ENCODE peak calls at places on chromosomes 2 and 18, in seven cellular contexts. Q, Z, R, B, A, P and I are unnamed samples. For H3K36me3 and H3K4me1, the result is how much of the 10 kb centered on the place peaks cover.

GRCh38 chr18:46423226-46423805 is 233.7 kb downstream of the LOXHD1 start:
- DNase-seq in R (no peak), Z (no peak), B (no peak), P (no peak), A (no peak), Q (no peak), I (no peak)

GRCh38 chr18:26574958-26575864 is 26.9 kb upstream of the KCTD1 start:
- DNase-seq in B (peak), Z (peak), Q (peak), R (peak), P (peak), A (no peak), I (no peak)

GRCh38 chr2:148517296-148517695 is 127.3 kb upstream of the EPC2 start:
- DNase-seq in R (no peak), Q (no peak), B (no peak), P (no peak), Z (no peak), A (no peak), I (no peak)

GRCh38 chr2:109350526-109350925 is 221.5 kb downstream of the SH3RF3 start:
- DNase-seq in Z (no peak), P (no peak), A (peak), Q (no peak), R (no peak), B (no peak), I (no peak)

GRCh38 chr18:57518533-57518932 is 68.0 kb downstream of the FECH start:
- DNase-seq in B (no peak), Z (no peak), Q (no peak), A (no peak), R (no peak), P (no peak), I (no peak)

GRCh38 chr18:55781481-55781957 is 193.5 kb upstream of the TCF4 start:
- DNase-seq in A (peak), Z (peak), P (peak), R (peak), B (peak), Q (peak), I (no peak)

GRCh38 chr2:172431428-172431827 is 4.0 kb downstream of the ITGA6 start:
- DNase-seq in R (no peak), Z (no peak), B (no peak), Q (no peak), A (no peak), P (no peak), I (no peak)

GRCh38 chr18:44686156-44686555 is 5.5 kb downstream of the SETBP1 start:
- DNase-seq in B (no peak), A (no peak), Q (no peak), P (no peak), R (no peak), Z (no peak), I (no peak)

GRCh38 chr2:29184531-29184930 is 69.3 kb downstream of the CLIP4 start:
- DNase-seq in A (no peak), Q (no peak), B (no peak), Z (no peak), P (no peak), R (no peak), I (no peak)

GRCh38 chr18:70288851-70289328 is at the start of gene SOCS6:
- DNase-seq in R (peak), A (no peak), B (peak), Z (no peak), Q (peak), P (peak), I (no peak)

GRCh38 chr2:119464977-119465376 is 33.3 kb downstream of the TMEM37 start:
- DNase-seq in B (no peak), R (no peak), A (peak), P (no peak), Z (peak), Q (no peak), I (no peak)

GRCh38 chr2:28664120-28664842 is 87.3 kb upstream of the PPP1CB start:
- DNase-seq in Z (no peak), R (peak), B (peak), P (peak), A (no peak), Q (no peak), I (no peak)

GRCh38 chr2:237207641-237208040 is 122.0 kb downstream of the COPS8 start:
- DNase-seq in A (peak), Z (no peak), Q (peak), P (peak), B (no peak), R (no peak), I (peak)

GRCh38 chr2:200738590-200738989 is 73.1 kb upstream of the BZW1 start:
- DNase-seq in B (no peak), Z (no peak), P (no peak), A (no peak), R (no peak), Q (no peak), I (no peak)

GRCh38 chr2:187580462-187581124 is 26.4 kb upstream of the TFPI start:
- DNase-seq in Z (peak), P (peak), Q (no peak), A (no peak), B (peak), R (no peak), I (no peak)

GRCh38 chr2:185012643-185013042 is 414.3 kb downstream of the ZNF804A start:
- DNase-seq in R (no peak), B (no peak), A (no peak), Q (no peak), Z (no peak), P (peak), I (no peak)

GRCh38 chr2:216478151-216478550 is 20.5 kb upstream of the RPL37A start:
- DNase-seq in Q (no peak), A (no peak), R (no peak), Z (no peak), B (no peak), P (peak), I (no peak)

GRCh38 chr2:236063994-236064393 is 104.2 kb downstream of the GBX2 start:
- DNase-seq in Q (no peak), Z (no peak), A (no peak), B (no peak), P (no peak), R (no peak), I (no peak)

GRCh38 chr2:230134496-230135073 is 65.9 kb upstream of the SLC16A14 start:
- DNase-seq in P (peak), Q (no peak), B (no peak), A (no peak), Z (no peak), R (no peak), I (no peak)

GRCh38 chr2:205323929-205324328 is 358.4 kb upstream of the NRP2 start:
- DNase-seq in A (no peak), P (no peak), B (no peak), Z (no peak), R (no peak), Q (no peak), I (no peak)

GRCh38 chr2:226151157-226151556 is 648.5 kb downstream of the IRS1 start:
- DNase-seq in A (no peak), Z (no peak), B (no peak), R (no peak), P (peak), Q (no peak), I (no peak)

GRCh38 chr18:62555135-62555534 is 32.3 kb downstream of the ZCCHC2 start:
- DNase-seq in Q (no peak), R (no peak), Z (peak), P (peak), B (no peak), A (no peak), I (no peak)

GRCh38 chr18:46574000-46574739 is 82.8 kb downstream of the LOXHD1 start:
- DNase-seq in A (no peak), Q (no peak), P (no peak), R (no peak), B (no peak), Z (no peak), I (no peak)

GRCh38 chr2:219991116-219991515 is 363.7 kb downstream of the SLC4A3 start:
- DNase-seq in Q (no peak), Z (no peak), R (no peak), A (no peak), P (no peak), B (no peak), I (no peak)

GRCh38 chr2:31386648-31387047 is 27.9 kb downstream of the XDH start:
- DNase-seq in P (no peak), R (no peak), Z (peak), B (no peak), A (no peak), Q (no peak), I (no peak)
- TF ChIP-seq CTCF in P (no peak), R (peak), Z (no peak), B (no peak), A (no peak), Q (no peak), I (no peak)

GRCh38 chr2:9614562-9614961 is 16.2 kb downstream of the YWHAQ start:
- DNase-seq in B (no peak), R (no peak), P (peak), Q (no peak), A (no peak), Z (no peak), I (no peak)
- H3K36me3 ChIP-seq in B (under half), R (under half), P (under half), Q (under half), A (under half), Z (under half), I (under half)

DNA sequence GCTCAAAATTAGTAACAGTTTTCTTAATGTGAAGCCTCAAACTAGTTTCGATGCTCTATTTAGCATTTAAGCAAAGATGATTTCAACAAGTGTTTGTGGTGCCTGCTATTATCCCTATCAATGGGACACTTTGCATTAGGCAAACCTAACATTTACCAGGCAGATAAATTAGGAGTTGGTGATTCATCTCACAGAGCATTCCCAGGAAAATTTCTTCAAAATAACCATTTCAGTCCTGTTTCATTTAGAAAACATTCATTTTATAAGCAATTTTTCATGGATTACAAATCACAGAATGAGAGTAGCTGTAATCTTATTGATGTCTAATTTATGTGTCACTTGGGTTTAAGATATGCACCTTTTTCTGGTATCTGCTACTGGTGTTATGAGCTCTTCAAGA is 62.7 kb downstream of the CLHC1 start:
- DNase-seq in A (no peak), Q (no peak), B (no peak), R (no peak), Z (no peak), P (peak), I (no peak)
- H3K4me1 ChIP-seq in A (under half), Q (under half), B (under half), R (under half), Z (under half), P (under half), I (under half)

GRCh38 chr2:26921323-26921722 is 49.1 kb upstream of the MAPRE3 start:
- DNase-seq in Z (no peak), B (no peak), P (no peak), Q (no peak), A (no peak), R (no peak), I (no peak)

GRCh38 chr2:26924731-26925099 is 45.7 kb upstream of the MAPRE3 start:
- DNase-seq in B (no peak), R (no peak), A (no peak), Z (no peak), P (no peak), Q (no peak), I (no peak)

GRCh38 chr2:26925100-26925791 is 45.2 kb upstream of the MAPRE3 start:
- DNase-seq in B (peak), Q (no peak), R (no peak), P (no peak), Z (no peak), A (no peak), I (no peak)

GRCh38 chr2:26927221-26927620 is 43.2 kb upstream of the MAPRE3 start:
- DNase-seq in Q (no peak), R (no peak), Z (no peak), B (no peak), A (no peak), P (no peak), I (no peak)

DNA sequence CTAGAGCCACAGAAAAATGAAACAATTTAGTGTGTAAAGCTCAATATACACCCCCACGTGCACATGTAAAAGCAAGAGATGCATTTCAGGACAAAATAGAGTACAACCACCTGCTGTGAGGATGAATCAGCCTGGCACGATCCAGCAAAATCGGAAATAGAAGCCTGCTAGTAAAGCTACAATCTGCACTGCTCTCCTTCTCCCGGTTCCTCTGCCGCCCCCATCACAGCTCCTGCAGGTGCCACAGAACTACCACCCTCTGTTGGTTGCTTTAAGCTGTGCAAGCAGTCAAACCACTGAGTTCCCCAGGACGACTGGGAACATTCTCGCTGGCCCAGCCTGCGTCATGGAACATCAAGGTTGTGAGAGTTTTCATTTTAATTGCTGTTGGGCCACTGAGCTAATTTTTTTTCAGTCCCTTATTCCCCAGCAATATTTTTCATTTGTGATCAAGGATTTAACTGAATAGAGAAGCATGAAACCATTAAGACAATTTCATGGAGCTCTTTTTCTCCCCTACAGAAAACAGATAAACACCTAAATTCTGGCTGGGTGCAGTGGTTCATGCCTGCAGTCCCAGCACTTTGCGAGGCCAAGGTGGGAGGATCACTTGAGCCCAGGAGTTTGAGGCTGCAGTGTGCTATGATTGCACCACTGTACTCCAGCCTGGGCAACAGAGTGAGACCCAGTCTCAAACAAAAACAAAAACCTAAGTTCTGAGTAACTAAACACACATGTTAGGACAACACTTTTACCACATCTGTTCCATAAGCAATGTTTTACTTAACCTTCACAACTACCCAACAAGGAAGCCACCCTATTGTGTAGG is 47.6 kb upstream of the MAPRE3 start:
- DNase-seq in B (peak), Z (peak), P (peak), Q (peak), A (no peak), R (peak), I (no peak)
- TF ChIP-seq CTCF in B (peak), Z (peak), P (peak), Q (peak), A (peak), R (peak), I (peak)

GRCh38 chr2:168849610-168850009 is 40.6 kb downstream of the SPC25 start:
- DNase-seq in A (no peak), R (peak), B (peak), Q (no peak), P (peak), Z (peak), I (no peak)

GRCh38 chr2:168853471-168853870 is 36.8 kb downstream of the SPC25 start:
- DNase-seq in R (no peak), B (no peak), Q (no peak), P (no peak), Z (no peak), A (no peak), I (no peak)

GRCh38 chr2:168852487-168852886 is 37.7 kb downstream of the SPC25 start:
- DNase-seq in A (no peak), B (no peak), Z (peak), Q (no peak), P (no peak), R (no peak), I (no peak)

GRCh38 chr2:168850846-168851245 is 39.4 kb downstream of the SPC25 start:
- DNase-seq in A (no peak), Q (no peak), R (no peak), P (no peak), Z (no peak), B (no peak), I (no peak)

DNA sequence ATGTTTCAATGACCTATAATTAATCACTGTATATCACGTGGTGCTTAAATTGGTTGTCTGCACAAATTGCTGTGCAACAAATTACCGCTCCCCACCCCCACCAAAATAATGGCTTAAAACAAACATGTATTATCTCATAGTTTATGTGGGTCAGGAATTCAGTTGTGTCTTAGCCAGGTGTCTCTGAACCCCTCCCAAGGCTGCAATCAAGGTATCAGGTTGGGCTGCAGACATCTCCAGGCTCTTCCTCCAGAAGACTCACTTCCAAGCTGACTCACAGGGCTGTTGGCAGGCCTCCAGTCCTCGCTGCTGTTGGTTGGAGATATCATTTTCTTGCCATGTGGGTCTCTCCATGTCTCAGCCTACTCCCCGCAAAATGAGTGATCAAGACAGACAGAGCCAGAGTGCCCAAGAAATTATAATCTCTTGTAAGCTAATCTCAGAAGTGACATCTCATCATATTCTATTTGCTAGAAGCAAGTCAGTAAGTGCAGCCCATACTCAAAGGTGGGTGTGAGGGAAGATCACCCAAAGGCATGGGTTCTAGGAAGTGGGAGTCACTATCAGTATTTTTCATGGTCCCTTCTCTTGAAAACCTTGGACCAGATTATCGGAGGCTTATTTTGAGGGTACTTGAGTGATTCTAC is 38.4 kb downstream of the SPC25 start:
- DNase-seq in Z (peak), R (peak), A (no peak), Q (peak), P (peak), B (peak), I (no peak)
- H3K36me3 ChIP-seq in Z (half or more), R (under half), A (under half), Q (under half), P (under half), B (under half), I (under half)

GRCh38 chr18:13185675-13186198 is 32.8 kb upstream of the LDLRAD4 start:
- DNase-seq in B (no peak), R (peak), Q (no peak), P (no peak), Z (no peak), A (no peak), I (no peak)
- H3K4me1 ChIP-seq in B (under half), R (under half), Q (under half), P (under half), Z (under half), A (under half), I (under half)

DNA sequence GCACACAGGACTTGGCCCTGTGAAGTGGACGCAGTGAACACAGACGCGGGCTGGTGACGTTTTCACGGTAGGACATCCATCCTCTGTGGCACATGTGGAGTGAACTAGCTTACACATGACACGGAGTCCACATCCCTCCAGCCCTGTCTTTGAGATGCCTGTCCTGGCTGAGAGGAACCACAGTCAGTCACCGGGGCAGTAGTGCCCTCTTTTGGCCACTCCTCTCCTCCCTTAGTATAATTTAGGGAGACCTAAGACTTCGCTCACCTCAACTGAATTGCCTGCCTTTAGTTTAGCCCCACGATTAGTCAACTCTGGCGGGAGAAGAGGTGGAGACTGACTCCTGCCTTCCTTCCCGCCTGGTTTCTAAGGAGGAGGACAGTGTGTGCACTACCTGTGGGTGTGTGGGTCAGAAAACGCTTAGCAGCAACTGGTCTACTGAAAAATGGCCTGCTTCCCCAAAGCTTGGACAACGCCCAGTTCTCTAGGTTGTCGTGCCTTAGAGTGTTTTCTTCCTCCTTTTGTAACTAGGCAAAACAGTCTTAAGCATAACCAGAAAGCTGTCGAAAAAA is 70.6 kb downstream of the MBP start:
- DNase-seq in B (no peak), P (no peak), Z (peak), R (no peak), Q (no peak), A (peak), I (no peak)
- TF ChIP-seq CTCF in B (no peak), P (no peak), Z (no peak), R (no peak), Q (no peak), A (peak), I (no peak)

GRCh38 chr2:1634681-1635341 is 109.5 kb downstream of the PXDN start:
- DNase-seq in R (no peak), Z (no peak), Q (no peak), A (no peak), B (no peak), P (no peak), I (no peak)
- H3K36me3 ChIP-seq in R (under half), Z (under half), Q (under half), A (under half), B (under half), P (half or more), I (under half)